ENCODE peak calls at places on chromosome 15, in ten cellular contexts. W, F, Z, O, E, H, Q, B, P and A are unnamed samples.

GRCh38 chr15:22949074-22949547 is 31.1 kb downstream of the CYFIP1 start:
- DNase-seq in O (no peak), E (peak), F (no peak), Z (no peak), P (peak), W (no peak), H (no peak), B (peak), Q (no peak), A (peak)

GRCh38 chr15:89836255-89837133 is 21.8 kb upstream of the ANPEP start:
- DNase-seq in Z (no peak), F (no peak), W (no peak), H (no peak), O (no peak), B (no peak), E (no peak), Q (no peak), P (no peak), A (no peak)

GRCh38 chr15:78660584-78660983 is 19.6 kb upstream of the CHRNB4 start:
- DNase-seq in O (no peak), P (no peak), B (no peak), F (no peak), H (no peak), Z (peak), W (no peak), Q (no peak), E (no peak), A (no peak)

GRCh38 chr15:95132774-95133173 is 901.4 kb downstream of the MCTP2 start:
- DNase-seq in B (no peak), Q (no peak), E (no peak), F (no peak), P (no peak), Z (no peak), W (no peak), H (no peak), O (no peak), A (no peak)

GRCh38 chr15:91307561-91307960 is 207.5 kb downstream of the SV2B start:
- DNase-seq in F (no peak), Z (no peak), B (no peak), E (no peak), P (no peak), W (no peak), H (no peak), Q (peak), O (no peak), A (no peak)

GRCh38 chr15:63080638-63081250 is 38.2 kb downstream of the TPM1 start:
- DNase-seq in P (no peak), F (no peak), Q (no peak), O (no peak), B (no peak), E (no peak), Z (no peak), H (no peak), W (no peak), A (no peak)

GRCh38 chr15:91853968-91854943 is 748 bp downstream of the SLCO3A1 start:
- DNase-seq in O (no peak), H (peak), Q (no peak), W (no peak), Z (peak), P (no peak), F (peak), E (peak), B (peak), A (no peak)

GRCh38 chr15:48722764-48723661 is 77.5 kb upstream of the FBN1 start:
- DNase-seq in Q (no peak), H (no peak), F (no peak), Z (no peak), P (no peak), O (no peak), B (no peak), E (no peak), W (no peak), A (no peak)

GRCh38 chr15:70095387-70096214 is 2.1 kb downstream of the TLE3 start:
- DNase-seq in H (peak), F (no peak), Z (peak), O (no peak), P (no peak), E (peak), B (peak), W (peak), Q (no peak), A (peak)

GRCh38 chr15:25862469-25863066 is 559 bp downstream of the ATP10A start:
- DNase-seq in O (no peak), W (no peak), Z (no peak), E (peak), P (no peak), B (peak), Q (no peak), F (no peak), H (no peak), A (no peak)

GRCh38 chr15:83380682-83381081 is 66.5 kb upstream of the SH3GL3 start:
- DNase-seq in P (no peak), H (peak), Z (peak), B (no peak), E (peak), W (no peak), O (peak), F (peak), Q (peak), A (peak)

GRCh38 chr15:91891101-91891500 is 37.6 kb downstream of the SLCO3A1 start:
- DNase-seq in O (no peak), E (no peak), P (no peak), W (no peak), B (no peak), Z (no peak), H (no peak), F (no peak), Q (no peak), A (no peak)

GRCh38 chr15:51312754-51313390 is 25.5 kb downstream of the CYP19A1 start:
- DNase-seq in E (no peak), Q (no peak), Z (no peak), F (no peak), H (no peak), B (no peak), O (peak), P (no peak), W (no peak), A (no peak)

GRCh38 chr15:89936051-89936792 is 23.5 kb upstream of the ARPIN start:
- DNase-seq in F (no peak), P (no peak), E (no peak), Z (peak), W (no peak), H (no peak), Q (peak), B (no peak), O (no peak), A (no peak)

GRCh38 chr15:25091421-25092158 is 136.8 kb downstream of the SNRPN start:
- DNase-seq in E (no peak), P (no peak), F (no peak), W (peak), H (no peak), Q (no peak), O (no peak), Z (no peak), B (no peak), A (no peak)

GRCh38 chr15:90315276-90315982 is 36.7 kb upstream of the ZNF774 start:
- DNase-seq in W (peak), E (no peak), P (peak), Z (no peak), O (peak), H (no peak), F (no peak), Q (no peak), B (peak), A (no peak)

GRCh38 chr15:59885832-59886231 is 118.3 kb upstream of the FOXB1 start:
- DNase-seq in Z (no peak), W (no peak), Q (no peak), F (no peak), P (no peak), E (peak), O (no peak), B (no peak), H (no peak), A (no peak)

GRCh38 chr15:43383070-43383469 is 12.2 kb downstream of the TUBGCP4 start:
- DNase-seq in P (no peak), O (no peak), W (no peak), Q (no peak), F (no peak), B (no peak), H (peak), E (no peak), Z (no peak), A (no peak)

GRCh38 chr15:95120595-95120994 is 889.2 kb downstream of the MCTP2 start:
- DNase-seq in W (no peak), H (no peak), P (no peak), B (no peak), F (no peak), Q (no peak), Z (no peak), O (no peak), E (no peak), A (no peak)

GRCh38 chr15:69279636-69280035 is 19.1 kb upstream of the PAQR5 start:
- DNase-seq in Q (no peak), B (no peak), F (no peak), P (no peak), H (no peak), O (no peak), E (no peak), W (no peak), Z (no peak), A (no peak)

GRCh38 chr15:64776402-64776786 is 1.0 kb upstream of the RBPMS2 start:
- DNase-seq in Z (no peak), H (no peak), O (no peak), B (no peak), Q (no peak), E (peak), P (no peak), F (no peak), W (no peak), A (no peak)

GRCh38 chr15:65666257-65666656 is 44.5 kb downstream of the SLC24A1 start:
- DNase-seq in E (no peak), B (no peak), O (no peak), P (no peak), Z (no peak), F (no peak), Q (no peak), H (no peak), W (no peak), A (no peak)

GRCh38 chr15:20310603-20311002 is 231.0 kb downstream of the GOLGA6L6 start:
- DNase-seq in H (no peak), Z (no peak), W (no peak), Q (no peak), P (no peak), F (no peak), O (no peak), E (no peak), B (no peak), A (no peak)
- TF ChIP-seq CTCF in H (no peak), Z (no peak), W (no peak), Q (no peak), P (no peak), F (no peak), O (no peak), E (no peak), B (no peak), A (no peak)

DNA sequence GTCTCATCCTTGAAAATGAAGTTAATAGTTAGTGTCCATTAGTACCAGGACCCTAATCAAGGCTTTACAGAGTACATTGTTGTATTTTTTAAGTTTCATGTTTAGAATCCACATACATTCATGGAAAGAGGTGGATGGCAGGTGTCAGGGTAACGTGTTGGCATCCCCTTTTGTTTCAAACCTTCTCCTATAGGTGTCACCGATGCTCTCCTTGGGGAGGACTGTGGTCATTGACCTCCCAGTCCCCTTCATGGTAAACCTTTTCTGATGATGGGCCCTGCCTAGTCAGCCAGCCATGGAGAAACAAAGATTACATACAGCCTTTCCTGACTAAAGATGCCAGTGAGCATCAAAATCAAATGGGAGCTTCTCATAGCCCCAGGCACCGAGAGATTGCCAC is 574.8 kb downstream of the AGBL1 start:
- DNase-seq in Z (no peak), Q (no peak), W (no peak), O (no peak), F (no peak), B (no peak), H (no peak), E (peak), P (no peak), A (no peak)
- TF ChIP-seq CTCF in Z (no peak), Q (no peak), W (no peak), O (no peak), F (no peak), B (no peak), H (no peak), E (peak), P (no peak), A (no peak)

DNA sequence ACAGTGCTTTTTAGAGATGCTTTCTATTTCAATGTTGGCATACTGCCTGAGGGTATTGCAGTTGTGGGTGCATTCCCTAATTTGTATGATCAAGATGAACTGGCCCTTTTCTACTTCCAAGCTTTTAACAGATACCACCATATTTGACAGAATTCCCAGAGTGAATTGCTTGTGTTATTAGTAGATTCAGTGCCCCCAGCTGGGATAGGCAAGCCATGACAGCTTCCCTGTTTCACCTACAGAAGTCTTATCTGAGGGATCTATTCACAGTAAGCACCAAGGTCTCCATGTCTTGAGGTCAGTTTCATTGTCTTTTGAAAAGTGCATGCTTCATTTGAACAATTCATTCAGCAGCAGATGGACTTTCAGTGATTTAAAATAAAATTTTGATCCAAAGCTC is 68.8 kb upstream of the GOLGA6B start:
- DNase-seq in W (no peak), F (no peak), B (no peak), P (no peak), H (no peak), O (peak), E (peak), Z (no peak), Q (no peak), A (no peak)
- TF ChIP-seq CTCF in W (no peak), F (no peak), B (no peak), P (no peak), H (no peak), O (no peak), E (peak), Z (no peak), Q (peak), A (peak)

DNA sequence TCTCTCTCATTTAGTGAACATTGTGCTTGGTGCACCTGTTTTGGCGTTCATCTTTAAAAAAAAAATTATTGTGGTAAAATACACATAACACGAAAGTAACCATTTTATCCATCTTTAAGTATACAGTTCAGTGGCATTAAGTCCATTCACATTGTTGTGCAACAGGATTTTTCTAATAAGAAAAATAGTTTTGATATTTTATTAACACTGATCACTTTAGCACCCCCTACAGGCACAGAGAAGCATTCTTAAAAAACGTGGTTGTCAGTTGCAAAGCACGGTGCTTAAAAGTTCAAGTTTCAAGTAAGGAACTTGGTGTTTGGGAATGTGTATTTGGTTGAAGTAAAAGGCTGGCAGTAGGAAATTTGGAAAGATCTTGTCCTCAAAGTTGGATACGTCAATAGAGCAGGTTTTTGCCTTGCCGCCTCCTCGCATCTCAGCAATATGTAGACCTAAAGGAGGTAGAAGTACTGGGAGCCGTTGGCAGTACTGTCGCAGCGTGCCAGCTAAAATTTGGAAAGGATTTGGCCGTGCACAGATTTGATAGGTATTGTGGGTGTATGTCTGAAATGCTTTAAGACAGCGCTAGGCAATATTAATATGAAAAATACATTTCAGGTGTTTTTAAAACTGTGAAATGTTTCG is 110.4 kb downstream of the LRRC28 start:
- DNase-seq in B (no peak), P (no peak), Z (no peak), E (peak), W (no peak), O (no peak), H (no peak), F (no peak), Q (no peak), A (no peak)
- TF ChIP-seq CTCF in B (peak), P (peak), Z (peak), E (peak), W (peak), O (peak), H (no peak), F (peak), Q (peak), A (peak)

GRCh38 chr15:52567886-52568568 is 803 bp downstream of the ARPP19 start:
- DNase-seq in O (peak), W (no peak), Q (peak), E (peak), B (no peak), P (no peak), H (no peak), Z (peak), F (peak), A (peak)
- TF ChIP-seq CTCF in O (no peak), W (no peak), Q (no peak), E (no peak), B (no peak), P (no peak), H (no peak), Z (no peak), F (no peak), A (no peak)

GRCh38 chr15:56886878-56887781 is 31.3 kb upstream of the TCF12 start:
- DNase-seq in B (peak), Z (peak), H (peak), O (peak), F (peak), Q (peak), W (peak), E (peak), P (peak), A (peak)
- TF ChIP-seq CTCF in B (no peak), Z (no peak), H (no peak), O (peak), F (no peak), Q (peak), W (peak), E (no peak), P (no peak), A (no peak)

GRCh38 chr15:29853211-29853987 is 31.1 kb upstream of the TJP1 start:
- DNase-seq in W (no peak), Z (no peak), O (no peak), F (no peak), Q (no peak), P (no peak), E (no peak), H (no peak), B (no peak), A (no peak)
- TF ChIP-seq CTCF in W (no peak), Z (no peak), O (no peak), F (no peak), Q (no peak), P (no peak), E (no peak), H (no peak), B (no peak), A (no peak)